ENCODE peak calls at places on chromosomes 7 and 10, in five cellular contexts. Z, F, B, M and G are unnamed samples.

GRCh38 chr10:117365612-117366011 is 9.6 kb downstream of the PDZD8 start:
- DNase-seq in Z (peak), F (no peak), B (no peak), M (no peak), G (no peak)

GRCh38 chr10:74792726-74793125 is 33.7 kb upstream of the KAT6B start:
- DNase-seq in Z (no peak), F (no peak), B (no peak), M (no peak), G (no peak)

GRCh38 chr10:18144928-18145327 is 4.7 kb downstream of the CACNB2 start:
- DNase-seq in Z (no peak), F (no peak), B (no peak), M (no peak), G (no peak)

GRCh38 chr10:65350619-65351018 is 1575.2 kb upstream of the LRRTM3 start:
- DNase-seq in Z (no peak), F (no peak), B (no peak), M (no peak), G (no peak)

GRCh38 chr7:74287303-74288033 is 1.7 kb upstream of the CLIP2 start:
- DNase-seq in Z (no peak), F (no peak), B (no peak), M (no peak), G (peak)

GRCh38 chr7:1575809-1576208 is 6.0 kb upstream of the PSMG3 start:
- DNase-seq in Z (no peak), F (no peak), B (no peak), M (no peak), G (no peak)

GRCh38 chr10:119219747-119220320 is 12.5 kb downstream of the GRK5 start:
- DNase-seq in Z (no peak), F (no peak), B (no peak), M (no peak), G (no peak)

GRCh38 chr7:100220833-100221718 is 1.3 kb downstream of the PVRIG start:
- DNase-seq in Z (no peak), F (no peak), B (peak), M (no peak), G (no peak)

GRCh38 chr10:15052121-15052520 is 8.4 kb downstream of the OLAH start:
- DNase-seq in Z (no peak), F (no peak), B (no peak), M (no peak), G (no peak)

GRCh38 chr7:40598915-40599314 is 464.1 kb downstream of the SUGCT start:
- DNase-seq in Z (no peak), F (no peak), B (no peak), M (no peak), G (no peak)

GRCh38 chr7:90530263-90530662 is 60.8 kb downstream of the PTTG1IP2 start:
- DNase-seq in Z (no peak), F (no peak), B (no peak), M (peak), G (no peak)

GRCh38 chr10:103192451-103193106 is 493 bp downstream of the NT5C2 start:
- DNase-seq in Z (peak), F (no peak), B (peak), M (peak), G (peak)

GRCh38 chr7:69782917-69783684 is 184.8 kb downstream of the AUTS2 start:
- DNase-seq in Z (no peak), F (peak), B (no peak), M (no peak), G (no peak)

GRCh38 chr7:98284335-98285036 is 3.0 kb downstream of the BRI3 start:
- DNase-seq in Z (no peak), F (no peak), B (no peak), M (peak), G (peak)

GRCh38 chr10:126037946-126038345 is 141.6 kb downstream of the FANK1 start:
- DNase-seq in Z (no peak), F (no peak), B (no peak), M (no peak), G (no peak)

GRCh38 chr7:22433710-22434460 is 66.1 kb downstream of the STEAP1B start:
- DNase-seq in Z (no peak), F (no peak), B (no peak), M (peak), G (no peak)

GRCh38 chr10:117534321-117535044 is 8.1 kb upstream of the EMX2 start:
- DNase-seq in Z (no peak), F (no peak), B (no peak), M (no peak), G (no peak)

GRCh38 chr7:74061840-74062539 is 21.6 kb upstream of the LIMK1 start:
- DNase-seq in Z (peak), F (peak), B (peak), M (peak), G (peak)

GRCh38 chr7:49001610-49002033 is 77.3 kb downstream of the CDC14C start:
- DNase-seq in Z (no peak), F (no peak), B (no peak), M (peak), G (peak)

GRCh38 chr10:70858759-70859158 is 29.6 kb downstream of the PCBD1 start:
- DNase-seq in Z (peak), F (peak), B (no peak), M (no peak), G (no peak)

GRCh38 chr7:64889686-64890162 is 13.3 kb upstream of the ZNF273 start:
- DNase-seq in Z (no peak), F (no peak), B (no peak), M (no peak), G (no peak)

GRCh38 chr7:93717217-93717900 is 142.8 kb upstream of the CALCR start:
- DNase-seq in Z (no peak), F (no peak), B (no peak), M (peak), G (no peak)

GRCh38 chr10:73646598-73647041 is 5.3 kb upstream of the MYOZ1 start:
- DNase-seq in Z (no peak), F (no peak), B (no peak), M (no peak), G (no peak)

GRCh38 chr10:3471927-3472704 is 299.5 kb upstream of the PITRM1 start:
- DNase-seq in Z (no peak), F (no peak), B (no peak), M (peak), G (peak)

GRCh38 chr10:131082991-131083465 is 228.5 kb downstream of the TCERG1L start:
- DNase-seq in Z (no peak), F (no peak), B (no peak), M (peak), G (no peak)

GRCh38 chr10:3811331-3811870 is 26.4 kb upstream of the KLF6 start:
- DNase-seq in Z (no peak), F (no peak), B (no peak), M (peak), G (no peak)

GRCh38 chr10:84270708-84271107 is 25.9 kb downstream of the RGR start:
- DNase-seq in Z (peak), F (peak), B (no peak), M (no peak), G (no peak)

GRCh38 chr7:20412023-20412422 is 81.3 kb downstream of the ITGB8 start:
- DNase-seq in Z (no peak), F (no peak), B (no peak), M (no peak), G (no peak)